ENCODE peak calls at places on chromosomes 1 and 21, in seven cellular contexts. J is K562, H is HCT116, G is GM12878, R is HepG2, P is SK-N-SH, U is H1. E is an unnamed sample.

GRCh38 chr1:93556291-93556690 is 108.4 kb downstream of the FNBP1L start:
- DNase-seq in H (no peak), J (no peak), U (no peak), P (no peak), R (no peak), G (no peak), E (no peak)

GRCh38 chr21:46142581-46143473 is 12.6 kb downstream of the FTCD start:
- DNase-seq in H (no peak), R (no peak), G (no peak), J (no peak), P (no peak), U (no peak), E (no peak)

GRCh38 chr1:17919525-17920439 is 164.6 kb downstream of the ACTL8 start:
- DNase-seq in J (peak), P (peak), U (peak), R (no peak), H (peak), G (no peak), E (peak)

GRCh38 chr1:16981269-16981849 is 939 bp upstream of the MFAP2 start:
- DNase-seq in J (no peak), G (no peak), H (no peak), R (no peak), U (no peak), P (no peak), E (no peak)

GRCh38 chr1:203506821-203507220 is 12.9 kb downstream of the OPTC start:
- DNase-seq in R (no peak), P (no peak), U (no peak), J (no peak), G (no peak), H (no peak), E (no peak)

GRCh38 chr1:98256700-98257099 is 335.9 kb upstream of the DPYD start:
- DNase-seq in H (no peak), J (no peak), R (no peak), P (no peak), G (no peak), U (no peak), E (no peak)

GRCh38 chr1:17287377-17287776 is 20.6 kb upstream of the PADI4 start:
- DNase-seq in G (no peak), P (no peak), H (no peak), U (no peak), R (no peak), J (no peak), E (no peak)

GRCh38 chr1:202072211-202072610 is 50.5 kb upstream of the GPR37L1 start:
- DNase-seq in P (no peak), R (no peak), G (no peak), H (no peak), U (no peak), J (peak), E (no peak)

GRCh38 chr1:2271841-2272655 is 43.9 kb downstream of the SKI start:
- DNase-seq in R (no peak), J (peak), P (no peak), G (no peak), U (no peak), H (no peak), E (no peak)

GRCh38 chr1:9293512-9294439 is 1.1 kb downstream of the SPSB1 start:
- DNase-seq in R (no peak), G (no peak), P (peak), U (peak), H (no peak), J (peak), E (peak)

GRCh38 chr21:20996421-20997307 is 1.5 kb upstream of the NCAM2 start:
- DNase-seq in U (no peak), J (no peak), P (no peak), H (no peak), R (no peak), G (no peak), E (no peak)

GRCh38 chr1:192311281-192311680 is 5.5 kb upstream of the RGS21 start:
- DNase-seq in G (no peak), P (no peak), U (no peak), R (peak), H (peak), J (no peak), E (peak)

GRCh38 chr1:243930822-243931671 is 81.0 kb upstream of the AKT3 start:
- DNase-seq in R (no peak), U (peak), P (no peak), J (no peak), G (no peak), H (no peak), E (no peak)

GRCh38 chr1:242005866-242006565 is 7.1 kb upstream of the MAP1LC3C start:
- DNase-seq in R (no peak), U (no peak), J (no peak), G (no peak), P (no peak), H (no peak), E (no peak)

GRCh38 chr21:19122371-19122770 is 718.8 kb upstream of the TMPRSS15 start:
- DNase-seq in P (no peak), U (no peak), H (no peak), J (no peak), R (no peak), G (no peak), E (no peak)

GRCh38 chr1:55477953-55478352 is 262.8 kb upstream of the USP24 start:
- DNase-seq in J (no peak), H (no peak), G (no peak), U (no peak), P (no peak), R (no peak), E (no peak)

GRCh38 chr1:3932156-3932555 is 32.1 kb upstream of the C1orf174 start:
- DNase-seq in R (no peak), G (no peak), P (no peak), J (no peak), H (no peak), U (no peak), E (no peak)

GRCh38 chr1:145872421-145872891 is 13.2 kb downstream of the ANKRD35 start:
- DNase-seq in H (no peak), G (no peak), P (no peak), R (no peak), U (peak), J (no peak), E (no peak)

GRCh38 chr1:208476825-208477170 is 232.6 kb upstream of the PLXNA2 start:
- DNase-seq in H (no peak), G (no peak), U (no peak), R (no peak), P (no peak), J (no peak), E (peak)

GRCh38 chr1:197994907-197995407 is 77.8 kb downstream of the LHX9 start:
- DNase-seq in G (no peak), P (no peak), R (peak), H (no peak), U (no peak), J (no peak), E (peak)

GRCh38 chr1:239558559-239558958 is 172.2 kb downstream of the CHRM3 start:
- DNase-seq in H (no peak), G (no peak), P (no peak), R (no peak), U (no peak), J (no peak), E (no peak)
- TF ChIP-seq JUND in H (no peak), G (no peak), P (no peak), R (no peak), U (no peak), J (no peak), E (no peak)

DNA sequence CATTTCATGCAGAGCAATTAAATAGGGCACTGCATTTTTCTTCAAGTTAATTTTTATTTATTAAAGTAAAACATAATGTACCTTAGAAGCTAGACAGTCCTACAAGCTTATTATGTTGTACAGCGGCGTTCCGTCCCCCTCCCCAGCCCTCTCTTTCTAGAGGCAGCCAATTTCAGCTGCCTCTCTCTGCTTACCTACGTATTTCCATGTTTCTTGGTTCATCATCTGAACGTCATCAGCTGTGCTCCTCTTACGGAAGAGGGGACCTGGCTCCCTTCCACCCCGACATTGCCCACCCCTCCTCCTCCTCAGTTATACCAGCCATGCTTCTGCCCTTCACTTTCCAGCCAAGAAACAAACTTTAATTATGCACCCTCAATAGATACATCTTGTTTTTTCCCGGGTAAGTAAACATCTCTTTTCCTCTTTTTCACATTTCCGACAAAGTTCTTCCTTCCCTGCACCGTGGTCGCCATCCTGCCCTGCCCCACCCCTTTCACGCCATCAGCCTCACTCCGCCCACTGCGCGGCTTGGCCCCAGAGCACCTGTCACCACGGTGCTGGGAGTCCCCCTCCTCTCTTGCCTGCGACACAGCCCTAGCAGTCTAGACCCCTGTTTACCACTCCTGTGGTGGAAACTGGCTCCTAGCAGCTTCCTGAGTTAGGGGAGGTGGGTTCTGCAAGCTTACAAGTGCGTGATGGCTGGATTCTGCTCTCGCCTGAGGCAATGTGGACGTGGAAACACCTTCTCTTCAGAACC is 57.9 kb downstream of the SLC37A1 start:
- DNase-seq in H (no peak), U (no peak), G (no peak), J (no peak), P (no peak), R (no peak), E (no peak)
- TF ChIP-seq JUND in H (no peak), U (no peak), G (no peak), J (no peak), P (no peak), R (no peak), E (no peak)

DNA sequence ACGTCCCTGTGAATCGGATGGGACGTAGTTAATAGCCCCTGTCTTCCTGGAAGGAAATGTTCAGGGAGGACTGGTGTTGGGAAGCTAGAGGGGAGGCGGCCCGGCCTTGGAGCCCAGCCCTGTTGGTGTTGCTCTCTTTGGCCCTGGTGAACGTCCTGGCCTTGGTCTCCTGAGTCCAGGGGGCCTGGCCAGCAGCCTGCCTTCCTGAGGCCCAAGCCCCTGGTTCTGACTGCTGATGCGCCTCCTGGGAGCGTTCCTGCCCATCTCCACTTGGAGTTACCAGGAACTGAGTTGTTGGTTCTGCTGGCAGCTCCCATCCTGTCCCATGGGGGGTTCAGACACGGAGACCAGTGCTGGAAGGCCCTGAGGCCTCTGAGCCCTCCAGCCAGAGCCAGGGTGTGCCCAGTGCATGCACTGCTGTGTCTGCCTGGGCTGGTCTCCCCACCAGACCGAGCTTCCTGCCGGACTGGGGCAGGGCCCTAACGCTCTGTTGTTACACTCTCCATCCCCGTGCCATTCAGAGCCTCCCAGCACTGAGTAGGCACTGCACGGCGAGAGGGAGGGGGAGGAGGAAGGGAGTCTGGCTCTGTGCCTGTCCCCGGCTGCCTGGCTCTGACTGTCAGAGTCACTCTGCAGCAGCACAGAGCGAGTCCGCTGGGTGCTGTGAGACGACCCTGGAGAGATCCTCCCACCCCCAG is 382.5 kb upstream of the VAMP3 start:
- DNase-seq in J (no peak), U (peak), G (no peak), H (no peak), R (no peak), P (peak), E (no peak)
- TF ChIP-seq JUND in J (no peak), U (no peak), G (no peak), H (no peak), R (no peak), P (no peak), E (no peak)

DNA sequence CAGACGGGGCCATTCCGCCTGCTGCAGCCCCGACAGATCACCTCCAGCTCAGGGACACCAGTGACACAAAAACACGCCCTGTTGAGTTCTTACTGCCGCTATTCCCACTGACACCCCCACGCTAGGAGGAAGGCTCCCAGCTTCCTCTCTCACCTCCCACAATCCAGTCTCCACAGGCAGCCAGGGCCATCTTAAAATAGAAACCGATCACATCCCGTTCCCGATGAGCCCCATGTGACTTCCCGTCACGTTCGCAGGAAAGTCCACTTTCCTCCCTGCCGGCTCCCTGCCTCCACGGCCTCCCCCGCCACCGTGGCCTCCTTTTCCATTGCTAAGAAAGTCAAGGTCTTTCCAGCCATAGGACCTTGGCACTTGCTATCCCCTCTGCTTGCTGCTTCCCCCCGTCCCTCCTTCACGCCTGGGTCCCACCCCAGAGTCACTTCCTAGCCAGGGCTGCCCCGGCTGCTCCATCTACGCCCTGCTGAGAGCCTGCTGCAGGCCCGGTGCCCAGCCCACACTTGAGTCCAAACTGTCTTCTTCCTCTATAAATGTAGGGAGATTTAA is 24.0 kb upstream of the DDOST start:
- DNase-seq in U (no peak), H (no peak), R (no peak), G (no peak), J (no peak), P (no peak), E (no peak)
- TF ChIP-seq JUND in U (no peak), H (no peak), R (no peak), G (no peak), J (no peak), P (no peak), E (no peak)

DNA sequence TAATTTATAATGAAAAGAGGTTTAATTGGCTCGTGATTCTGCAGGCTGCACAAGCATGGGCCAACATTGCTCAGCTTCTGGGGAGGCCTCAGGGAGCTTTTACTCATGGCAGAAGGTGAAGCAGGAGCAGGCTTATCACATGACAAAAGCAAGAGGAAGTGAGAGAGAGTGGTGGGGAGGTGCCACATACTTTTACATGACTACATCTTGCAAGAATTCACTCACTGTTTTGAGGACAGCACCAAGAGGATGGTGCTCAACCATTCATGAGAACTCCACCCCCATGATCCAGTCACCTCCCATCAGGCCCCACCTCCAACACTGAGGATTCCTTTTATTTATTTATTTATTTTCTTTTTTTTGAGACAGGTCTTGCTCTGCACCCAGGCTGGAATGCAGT is 5.5 kb upstream of the PLEKHM2 start:
- DNase-seq in G (peak), J (no peak), R (peak), U (no peak), P (no peak), H (peak), E (peak)
- TF ChIP-seq JUND in G (no peak), J (no peak), R (no peak), U (peak), P (no peak), H (no peak), E (no peak)

DNA sequence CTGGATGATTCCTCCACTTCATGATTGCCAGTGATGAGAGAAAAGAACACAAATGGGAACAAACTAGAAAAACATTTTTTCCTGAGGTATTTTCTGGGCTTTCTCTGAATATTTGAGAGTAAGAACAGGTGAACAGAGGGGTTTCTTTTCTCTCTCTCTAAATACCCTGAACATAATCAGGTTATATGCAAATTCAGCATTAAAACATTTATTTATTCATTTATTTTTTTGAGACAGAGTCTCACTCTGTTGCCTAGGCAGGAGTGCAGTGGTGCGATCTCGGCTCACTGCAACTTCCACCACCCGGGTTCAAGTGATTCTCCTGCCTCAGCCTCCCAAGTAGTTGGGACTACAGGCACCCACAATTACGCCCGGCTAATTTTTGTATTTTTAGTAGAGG is 5.8 kb upstream of the LEFTY2 start:
- DNase-seq in H (no peak), J (no peak), G (no peak), P (no peak), R (no peak), U (no peak), E (no peak)
- TF ChIP-seq JUND in H (no peak), J (no peak), G (no peak), P (no peak), R (no peak), U (no peak), E (no peak)

DNA sequence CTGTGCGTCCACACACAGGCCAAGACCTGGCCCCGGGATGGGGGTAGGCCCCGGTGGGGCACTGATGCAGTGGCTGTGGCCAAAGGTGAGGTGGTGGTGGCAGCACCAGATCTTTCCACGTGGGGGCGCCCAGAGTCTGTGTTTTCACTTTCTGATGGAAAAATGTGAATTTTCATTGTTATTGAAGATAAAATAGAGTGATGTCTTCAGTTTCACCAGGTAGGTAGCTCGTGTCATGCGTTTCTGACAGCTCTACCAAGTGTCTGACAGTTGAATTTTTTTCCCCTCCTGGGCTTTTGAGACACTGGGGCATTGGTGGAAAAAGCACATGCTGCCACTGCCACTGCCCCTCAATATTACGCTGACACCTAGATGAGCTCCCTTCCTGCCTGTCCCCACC is 40.0 kb upstream of the MAGOH start:
- DNase-seq in J (peak), U (peak), G (no peak), H (no peak), P (peak), R (peak), E (peak)
- TF ChIP-seq JUND in J (no peak), U (no peak), G (no peak), H (no peak), P (no peak), R (no peak), E (no peak)

GRCh38 chr1:108817016-108817415 is 39.9 kb downstream of the AKNAD1 start:
- DNase-seq in R (peak), J (no peak), H (no peak), U (no peak), P (no peak), G (no peak), E (no peak)
- TF ChIP-seq JUND in R (no peak), J (no peak), H (no peak), U (no peak), P (no peak), G (no peak), E (no peak)

E was measured in T47D.